ENCODE peak calls at places on chromosome X, in seven cellular contexts. I is NCI-H748 treated with DMSO at 0.1 percent for 48 hours; X is neural progenitor cell; S is effector memory CD8-positive, alpha-beta T cell; D is stomach; A is stimulated activated effector memory CD8-positive, alpha-beta T cell treated with anti-CD3 and anti-CD28 coated beads, Interleukin-12 subunit alpha, Interleukin-12 subunit beta, amount 100 ng/mL, for 72 hours; M is NCI-H1092. O is an unnamed sample.

GRCh38 chrX:45172890-45173289 is 27.8 kb downstream of the DIPK2B start:
- DNase-seq in X (no peak), D (no peak), S (no peak), M (no peak), I (no peak), A (no peak), O (no peak)

GRCh38 chrX:108696690-108697089 is 39.7 kb downstream of the IRS4 start:
- DNase-seq in M (no peak), X (no peak), A (no peak), I (no peak), S (no peak), D (no peak), O (no peak)

GRCh38 chrX:38893441-38893840 is 92.2 kb downstream of the MID1IP1 start:
- DNase-seq in A (no peak), S (no peak), M (no peak), I (no peak), X (no peak), D (no peak), O (no peak)

GRCh38 chrX:107716045-107716684 is 59.4 kb downstream of the TSC22D3 start:
- DNase-seq in D (no peak), I (no peak), M (no peak), X (peak; percentile 82), A (peak; percentile 54), S (peak; percentile 27), O (peak; percentile 64)

GRCh38 chrX:27660878-27661277 is 70.7 kb downstream of the DCAF8L2 start:
- DNase-seq in D (no peak), S (no peak), I (no peak), X (no peak), A (no peak), M (no peak), O (no peak)

GRCh38 chrX:2828404-2829065 is at the start of gene GYG2:
- DNase-seq in X (peak; percentile 92), M (no peak), I (no peak), S (no peak), A (no peak), D (peak; percentile 57), O (no peak)

GRCh38 chrX:135432453-135432852 is 10.7 kb downstream of the SMIM10L2A start:
- DNase-seq in M (no peak), A (no peak), I (no peak), D (no peak), X (no peak), S (no peak), O (no peak)

GRCh38 chrX:71098302-71098701 is 2.7 kb downstream of the FOXO4 start:
- DNase-seq in D (peak; percentile 60), S (peak; percentile 74), I (no peak), X (no peak), M (no peak), A (peak; percentile 69), O (peak; percentile 91)

GRCh38 chrX:2691543-2692220 is 587 bp downstream of the CD99 start:
- DNase-seq in A (no peak), X (peak; percentile 49), M (no peak), I (no peak), D (peak; percentile 29), S (no peak), O (peak; percentile 73)

GRCh38 chrX:154812341-154813101 is 7.2 kb upstream of the MPP1 start:
- DNase-seq in S (no peak), D (no peak), A (no peak), I (no peak), M (no peak), X (no peak), O (no peak)

GRCh38 chrX:66676413-66676812 is 37.5 kb upstream of the EDA2R start:
- DNase-seq in X (no peak), A (no peak), S (no peak), M (no peak), I (no peak), D (no peak), O (no peak)

GRCh38 chrX:49106930-49107329 is 16.6 kb downstream of the GPKOW start:
- DNase-seq in I (no peak), D (peak; percentile 29), M (no peak), A (no peak), X (peak; percentile 47), S (no peak), O (no peak)

GRCh38 chrX:84187501-84188319 is at the start of gene RPS6KA6:
- DNase-seq in S (no peak), X (peak; percentile 69), D (no peak), I (peak; percentile 11), M (peak; percentile 81), A (no peak), O (peak; percentile 59)

GRCh38 chrX:40127052-40127451 is 29.3 kb upstream of the BCOR start:
- DNase-seq in S (no peak), A (no peak), M (no peak), I (no peak), D (no peak), X (no peak), O (no peak)

GRCh38 chrX:150546711-150547153 is 21.7 kb upstream of the MTM1 start:
- DNase-seq in X (no peak), M (no peak), S (peak; percentile 21), A (no peak), D (no peak), I (no peak), O (peak; percentile 69)

GRCh38 chrX:111090458-111090857 is 5.5 kb upstream of the PAK3 start:
- DNase-seq in D (no peak), M (no peak), S (no peak), A (no peak), X (no peak), I (no peak), O (no peak)

GRCh38 chrX:68462653-68463052 is 29.4 kb upstream of the OPHN1 start:
- DNase-seq in M (no peak), D (no peak), X (peak; percentile 35), I (no peak), S (peak; percentile 26), A (peak; percentile 46), O (no peak)

GRCh38 chrX:47112316-47112954 is 32.1 kb downstream of the NDUFB11 start:
- DNase-seq in M (no peak), D (no peak), I (no peak), S (no peak), A (no peak), X (no peak), O (no peak)

GRCh38 chrX:69323786-69324720 is 158.8 kb upstream of the PJA1 start:
- DNase-seq in M (peak; percentile 12), X (peak; percentile 25), D (no peak), I (no peak), S (no peak), A (no peak), O (no peak)

GRCh38 chrX:129495941-129496340 is 27.3 kb downstream of the SMARCA1 start:
- DNase-seq in I (no peak), M (no peak), X (no peak), A (no peak), S (no peak), D (no peak), O (no peak)

GRCh38 chrX:23726196-23726595 is 16.9 kb downstream of the ACOT9 start:
- DNase-seq in I (no peak), A (no peak), S (no peak), D (no peak), M (no peak), X (no peak), O (no peak)

GRCh38 chrX:45505214-45505613 is 304.5 kb upstream of the DIPK2B start:
- DNase-seq in A (no peak), X (no peak), D (no peak), M (no peak), S (no peak), I (no peak), O (no peak)

GRCh38 chrX:24493740-24494543 is 28.9 kb downstream of the PDK3 start:
- DNase-seq in M (no peak), A (no peak), I (no peak), S (no peak), D (no peak), X (no peak), O (no peak)

GRCh38 chrX:69959712-69960111 is 90.0 kb downstream of the AWAT2 start:
- DNase-seq in S (no peak), A (no peak), D (no peak), I (no peak), X (no peak), M (no peak), O (no peak)

O was measured in activated effector memory CD4-positive, alpha-beta T cell treated with anti-CD3 and anti-CD28 coated beads, Interleukin-2, amount 50 U/mL, for 16 hours.